ENCODE peak calls at places on chromosomes 3 and 15, in six cellular contexts. P, A, K, U, E and X are unnamed samples.

GRCh38 chr15:32993285-32993684 is 201.2 kb downstream of the FMN1 start:
- DNase-seq in K (no peak), E (no peak), U (no peak), A (no peak), P (no peak), X (no peak)

GRCh38 chr15:52733078-52733477 is 53.9 kb upstream of the ATOSA start:
- DNase-seq in U (no peak), A (no peak), P (no peak), E (no peak), K (no peak), X (no peak)

GRCh38 chr3:27596334-27596841 is 112.2 kb upstream of the SLC4A7 start:
- DNase-seq in P (peak), A (no peak), U (no peak), K (no peak), E (no peak), X (no peak)

GRCh38 chr3:100662113-100662823 is 47.0 kb upstream of the TFG start:
- DNase-seq in K (no peak), E (no peak), A (no peak), U (no peak), P (no peak), X (no peak)

GRCh38 chr3:195237981-195238625 is 32.9 kb downstream of the XXYLT1 start:
- DNase-seq in K (no peak), U (no peak), P (no peak), E (no peak), A (no peak), X (no peak)

GRCh38 chr15:75153084-75153483 is 48.6 kb upstream of the C15orf39 start:
- DNase-seq in K (no peak), U (no peak), A (no peak), P (no peak), E (peak), X (peak)

GRCh38 chr3:16102905-16103364 is 71.5 kb upstream of the GALNT15 start:
- DNase-seq in K (no peak), E (no peak), U (no peak), A (no peak), P (no peak), X (no peak)

GRCh38 chr3:187958432-187959003 is 195.4 kb upstream of the LPP start:
- DNase-seq in P (no peak), E (no peak), K (peak), U (peak), A (peak), X (no peak)

GRCh38 chr3:155079795-155080546 is at the start of gene MME:
- DNase-seq in U (no peak), P (peak), E (no peak), A (no peak), K (peak), X (no peak)

GRCh38 chr3:118987466-118987865 is 47.2 kb downstream of the IGSF11 start:
- DNase-seq in P (peak), A (no peak), U (no peak), K (no peak), E (no peak), X (peak)

GRCh38 chr3:195895078-195895899 is 13.1 kb downstream of the TNK2 start:
- DNase-seq in U (peak), E (peak), K (no peak), P (peak), A (peak), X (no peak)

GRCh38 chr15:41476416-41477048 is 17.1 kb upstream of the ITPKA start:
- DNase-seq in K (no peak), E (no peak), P (no peak), U (no peak), A (no peak), X (no peak)

GRCh38 chr3:150132101-150132749 is 161.5 kb upstream of the PFN2 start:
- DNase-seq in P (peak), E (no peak), A (no peak), U (no peak), K (no peak), X (no peak)

GRCh38 chr3:152269423-152270144 is 855 bp downstream of the MBNL1 start:
- DNase-seq in A (peak), K (peak), U (peak), E (no peak), P (peak), X (peak)

GRCh38 chr3:196179380-196180308 is 31.6 kb downstream of the ZDHHC19 start:
- DNase-seq in E (peak), U (peak), K (no peak), P (no peak), A (peak), X (peak)

GRCh38 chr3:128923607-128924385 is 44.4 kb downstream of the ACAD9 start:
- DNase-seq in P (no peak), E (no peak), A (no peak), K (no peak), U (peak), X (peak)

GRCh38 chr3:125437631-125438435 is 62.7 kb upstream of the ZNF148 start:
- DNase-seq in E (peak), K (no peak), A (peak), U (peak), P (peak), X (peak)

GRCh38 chr3:142209655-142210054 is 15.7 kb downstream of the GK5 start:
- DNase-seq in P (no peak), U (no peak), E (no peak), A (no peak), K (no peak), X (peak)

GRCh38 chr3:107064445-107065060 is 312.7 kb upstream of the CCDC54 start:
- DNase-seq in A (peak), E (peak), K (no peak), P (peak), U (peak), X (peak)